ENCODE peak calls at places on chromosomes 6 and 20, in five cellular contexts. I, E, S, A and F are unnamed samples.

GRCh38 chr6:33718713-33719112 is 7.2 kb upstream of the UQCC2 start:
- ATAC-seq in I (no peak), E (no peak), S (no peak), A (no peak), F (no peak)

GRCh38 chr20:62117658-62118057 is 4.6 kb upstream of the LSM14B start:
- ATAC-seq in I (no peak), E (peak), S (peak), A (peak), F (peak)

GRCh38 chr6:106731144-106731842 is 101.9 kb downstream of the QRSL1 start:
- ATAC-seq in I (peak), E (no peak), S (no peak), A (no peak), F (no peak)

GRCh38 chr20:1478566-1478965 is 11.9 kb upstream of the NSFL1C start:
- ATAC-seq in I (no peak), E (no peak), S (no peak), A (no peak), F (peak)

GRCh38 chr6:49668083-49668511 is 31.5 kb upstream of the RHAG start:
- ATAC-seq in I (no peak), E (no peak), S (no peak), A (no peak), F (no peak)

GRCh38 chr20:64026-64603 is 23.4 kb upstream of the DEFB125 start:
- ATAC-seq in I (no peak), E (no peak), S (no peak), A (no peak), F (no peak)

GRCh38 chr20:33753763-33754162 is 22.0 kb downstream of the ZNF341 start:
- ATAC-seq in I (no peak), E (no peak), S (no peak), A (no peak), F (no peak)

GRCh38 chr6:116144590-116144989 is 18.7 kb upstream of the COL10A1 start:
- ATAC-seq in I (no peak), E (no peak), S (no peak), A (no peak), F (no peak)

GRCh38 chr6:36372088-36372487 is 15.4 kb downstream of the ETV7 start:
- ATAC-seq in I (no peak), E (no peak), S (no peak), A (no peak), F (no peak)

GRCh38 chr20:21100590-21101452 is 5.3 kb downstream of the LINC00237 start:
- ATAC-seq in I (peak), E (no peak), S (peak), A (peak), F (no peak)